ENCODE peak calls at places on chromosomes 1 and 21, in seven cellular contexts. Y is PC-3; F is substantia nigra; O is CD8-positive, alpha-beta T cell; X is CD8-positive, alpha-beta memory T cell; C is aorta; T is CD4-positive, alpha-beta memory T cell. W is an unnamed sample.

GRCh38 chr21:33266784-33267135 is 593 bp downstream of the IL10RB start:
- DNase-seq in Y (no peak), F (peak), O (peak), X (peak), C (peak), T (peak), W (no peak)

GRCh38 chr21:16522512-16522911 is 792.7 kb downstream of the USP25 start:
- DNase-seq in Y (no peak), F (no peak), O (no peak), X (no peak), C (no peak), T (no peak), W (no peak)

GRCh38 chr21:45957986-45958610 is 23.5 kb upstream of the COL6A1 start:
- DNase-seq in Y (no peak), F (no peak), O (no peak), X (no peak), C (peak), T (no peak), W (peak)

GRCh38 chr21:36946949-36947371 is 19.5 kb downstream of the HLCS start:
- DNase-seq in Y (no peak), F (no peak), O (no peak), X (no peak), C (no peak), T (no peak), W (no peak)

GRCh38 chr1:93713247-93713764 is 31.7 kb upstream of the BCAR3 start:
- DNase-seq in Y (no peak), F (no peak), O (no peak), X (no peak), C (no peak), T (no peak), W (no peak)

GRCh38 chr1:4346141-4346540 is 308.3 kb upstream of the AJAP1 start:
- DNase-seq in Y (no peak), F (no peak), O (no peak), X (no peak), C (no peak), T (no peak), W (no peak)

GRCh38 chr1:68322837-68323687 is 90.7 kb upstream of the WLS start:
- DNase-seq in Y (no peak), F (no peak), O (no peak), X (no peak), C (peak), T (no peak), W (no peak)

GRCh38 chr1:39509360-39510009 is 18.0 kb downstream of the BMP8A start:
- DNase-seq in Y (no peak), F (no peak), O (no peak), X (no peak), C (peak), T (no peak), W (peak)

GRCh38 chr1:105544475-105544874 is 1512.0 kb upstream of the PRMT6 start:
- DNase-seq in Y (peak), F (no peak), O (no peak), X (no peak), C (no peak), T (no peak), W (no peak)

GRCh38 chr1:179775009-179775408 is 31.9 kb downstream of the FAM163A start:
- DNase-seq in Y (no peak), F (no peak), O (no peak), X (no peak), C (no peak), T (no peak), W (no peak)

GRCh38 chr1:88982055-88982454 is 10.4 kb downstream of the KYAT3 start:
- DNase-seq in Y (peak), F (no peak), O (no peak), X (no peak), C (no peak), T (no peak), W (no peak)

GRCh38 chr1:216805233-216805632 is 82.0 kb upstream of the ESRRG start:
- DNase-seq in Y (no peak), F (no peak), O (no peak), X (no peak), C (no peak), T (no peak), W (no peak)

GRCh38 chr1:224691106-224691505 is 75.0 kb downstream of the CNIH3 start:
- DNase-seq in Y (no peak), F (no peak), O (no peak), X (no peak), C (no peak), T (no peak), W (no peak)

GRCh38 chr1:240055978-240056772 is 35.5 kb upstream of the FMN2 start:
- DNase-seq in Y (no peak), F (no peak), O (no peak), X (no peak), C (no peak), T (no peak), W (no peak)

GRCh38 chr1:4626560-4627319 is 27.7 kb upstream of the AJAP1 start:
- DNase-seq in Y (no peak), F (no peak), O (no peak), X (no peak), C (no peak), T (no peak), W (no peak)

GRCh38 chr1:207027221-207027777 is 5.3 kb downstream of the C1orf116 start:
- DNase-seq in Y (peak), F (no peak), O (no peak), X (no peak), C (no peak), T (no peak), W (peak)

GRCh38 chr1:90840323-90840722 is 123.2 kb upstream of the BARHL2 start:
- DNase-seq in Y (no peak), F (no peak), O (no peak), X (no peak), C (no peak), T (no peak), W (no peak)

GRCh38 chr1:1349256-1350012 is at the start of gene DVL1:
- DNase-seq in Y (peak), F (peak), O (peak), X (peak), C (peak), T (peak), W (peak)

GRCh38 chr1:235423214-235423652 is 56.0 kb downstream of the TBCE start:
- DNase-seq in Y (no peak), F (no peak), O (peak), X (no peak), C (no peak), T (peak), W (no peak)

GRCh38 chr1:23111600-23112535 is 56.8 kb downstream of the LUZP1 start:
- DNase-seq in Y (no peak), F (no peak), O (no peak), X (no peak), C (no peak), T (no peak), W (no peak)

GRCh38 chr1:36223373-36223995 is 759 bp upstream of the THRAP3 start:
- DNase-seq in Y (peak), F (no peak), O (peak), X (no peak), C (no peak), T (no peak), W (no peak)

GRCh38 chr1:217369996-217370551 is 260.8 kb downstream of the GPATCH2 start:
- DNase-seq in Y (no peak), F (no peak), O (no peak), X (no peak), C (no peak), T (no peak), W (no peak)

GRCh38 chr1:109327285-109327684 is 20.5 kb upstream of the MYBPHL start:
- DNase-seq in Y (no peak), F (no peak), O (no peak), X (no peak), C (no peak), T (no peak), W (no peak)

GRCh38 chr1:45266151-45266801 is 59.9 kb upstream of the ZSWIM5 start:
- DNase-seq in Y (peak), F (no peak), O (no peak), X (no peak), C (peak), T (no peak), W (no peak)
- H3K27ac ChIP-seq in Y (peak), F (no peak), O (no peak), X (peak), C (peak), T (no peak), W (no peak)

GRCh38 chr1:149916193-149916926 is 1.3 kb downstream of the SV2A start:
- DNase-seq in Y (no peak), F (no peak), O (no peak), X (no peak), C (no peak), T (no peak), W (no peak)
- H3K27ac ChIP-seq in Y (no peak), F (peak), O (no peak), X (no peak), C (peak), T (no peak), W (no peak)

DNA sequence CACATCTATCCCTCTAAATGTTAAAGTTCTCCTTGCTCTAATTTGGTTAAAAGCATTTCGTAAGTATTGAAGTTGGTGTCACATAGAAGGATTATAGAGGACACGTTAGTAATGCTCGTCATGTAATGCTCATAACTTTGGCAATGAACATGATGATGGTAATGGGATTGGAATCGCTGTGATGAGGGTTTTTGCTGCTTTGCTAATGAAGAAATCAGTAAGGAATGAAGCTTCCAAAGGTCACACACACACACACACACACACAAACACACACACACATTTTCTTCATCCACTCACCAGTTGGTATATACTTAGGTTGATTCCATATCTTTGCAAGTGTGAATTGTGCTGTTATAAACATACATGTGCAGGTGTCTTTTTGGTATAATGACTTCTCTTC is 36.8 kb upstream of the ZNF648 start:
- DNase-seq in Y (no peak), F (no peak), O (no peak), X (no peak), C (no peak), T (no peak), W (no peak)
- H3K27ac ChIP-seq in Y (no peak), F (no peak), O (no peak), X (no peak), C (no peak), T (no peak), W (no peak)

GRCh38 chr1:21638531-21639341 is 30.4 kb downstream of the RAP1GAP start:
- DNase-seq in Y (peak), F (no peak), O (no peak), X (no peak), C (no peak), T (no peak), W (peak)
- H3K27ac ChIP-seq in Y (peak), F (peak), O (no peak), X (peak), C (no peak), T (no peak), W (peak)

GRCh38 chr1:18645172-18646090 is 14.8 kb downstream of the PAX7 start:
- DNase-seq in Y (no peak), F (no peak), O (no peak), X (no peak), C (no peak), T (no peak), W (no peak)

GRCh38 chr1:18646776-18647410 is 16.2 kb downstream of the PAX7 start:
- DNase-seq in Y (no peak), F (no peak), O (no peak), X (no peak), C (no peak), T (no peak), W (no peak)

GRCh38 chr1:18647681-18648214 is 17.1 kb downstream of the PAX7 start:
- DNase-seq in Y (no peak), F (no peak), O (no peak), X (no peak), C (no peak), T (no peak), W (no peak)

GRCh38 chr1:18644469-18645171 is 14.0 kb downstream of the PAX7 start:
- DNase-seq in Y (no peak), F (no peak), O (no peak), X (no peak), C (no peak), T (no peak), W (no peak)

GRCh38 chr1:18646091-18646775 is 15.6 kb downstream of the PAX7 start:
- DNase-seq in Y (no peak), F (no peak), O (no peak), X (no peak), C (no peak), T (no peak), W (no peak)
- H3K27ac ChIP-seq in Y (no peak), F (no peak), O (no peak), X (no peak), C (no peak), T (no peak), W (no peak)